ENCODE peak calls at places on chromosomes 3 and 15, in nine cellular contexts. One of them, this sample, is unnamed.

GRCh38 chr3:50275996-50276761 is 2.7 kb upstream of the LSMEM2 start:
- DNase-seq in mesothelial cell of epicardium: no peak
- DNase-seq in H9: peak
- DNase-seq in nephron progenitor cell: no peak
- DNase-seq in Calu3: no peak
- DNase-seq in GM06990: no peak
- DNase-seq in fibroblast of pulmonary artery: no peak
- DNase-seq in glutamatergic neuron: no peak
- DNase-seq in endothelial cell: no peak
- DNase-seq in this sample: no peak

GRCh38 chr15:89150286-89150685 is 62.0 kb downstream of the ABHD2 start:
- DNase-seq in glutamatergic neuron: no peak
- DNase-seq in endothelial cell: no peak
- DNase-seq in nephron progenitor cell: no peak
- DNase-seq in GM06990: no peak
- DNase-seq in fibroblast of pulmonary artery: no peak
- DNase-seq in Calu3: no peak
- DNase-seq in H9: no peak
- DNase-seq in mesothelial cell of epicardium: no peak
- DNase-seq in this sample: no peak

GRCh38 chr15:78767331-78767951 is 43.8 kb downstream of the ADAMTS7 start:
- DNase-seq in endothelial cell: no peak
- DNase-seq in H9: no peak
- DNase-seq in mesothelial cell of epicardium: no peak
- DNase-seq in glutamatergic neuron: no peak
- DNase-seq in Calu3: peak
- DNase-seq in GM06990: no peak
- DNase-seq in fibroblast of pulmonary artery: no peak
- DNase-seq in nephron progenitor cell: no peak
- DNase-seq in this sample: no peak

GRCh38 chr3:8575364-8576104 is 69.1 kb downstream of the SSUH2 start:
- DNase-seq in fibroblast of pulmonary artery: peak
- DNase-seq in glutamatergic neuron: no peak
- DNase-seq in mesothelial cell of epicardium: no peak
- DNase-seq in Calu3: no peak
- DNase-seq in H9: no peak
- DNase-seq in endothelial cell: no peak
- DNase-seq in GM06990: no peak
- DNase-seq in nephron progenitor cell: no peak
- DNase-seq in this sample: peak

GRCh38 chr3:129501630-129502029 is 26.8 kb upstream of the RHO start:
- DNase-seq in H9: no peak
- DNase-seq in Calu3: no peak
- DNase-seq in GM06990: no peak
- DNase-seq in mesothelial cell of epicardium: no peak
- DNase-seq in fibroblast of pulmonary artery: no peak
- DNase-seq in glutamatergic neuron: no peak
- DNase-seq in endothelial cell: no peak
- DNase-seq in nephron progenitor cell: no peak
- DNase-seq in this sample: no peak

GRCh38 chr15:71080705-71081104 is 34.6 kb upstream of the THSD4 start:
- DNase-seq in fibroblast of pulmonary artery: peak
- DNase-seq in glutamatergic neuron: no peak
- DNase-seq in nephron progenitor cell: no peak
- DNase-seq in endothelial cell: no peak
- DNase-seq in mesothelial cell of epicardium: no peak
- DNase-seq in GM06990: no peak
- DNase-seq in H9: no peak
- DNase-seq in Calu3: no peak
- DNase-seq in this sample: peak

GRCh38 chr15:42118650-42119531 is 24.5 kb upstream of the PLA2G4D start:
- DNase-seq in Calu3: no peak
- DNase-seq in mesothelial cell of epicardium: no peak
- DNase-seq in glutamatergic neuron: no peak
- DNase-seq in H9: no peak
- DNase-seq in nephron progenitor cell: no peak
- DNase-seq in fibroblast of pulmonary artery: no peak
- DNase-seq in endothelial cell: no peak
- DNase-seq in GM06990: no peak
- DNase-seq in this sample: peak

GRCh38 chr15:80890341-80890972 is 99.2 kb downstream of the MESD start:
- DNase-seq in GM06990: no peak
- DNase-seq in mesothelial cell of epicardium: no peak
- DNase-seq in fibroblast of pulmonary artery: no peak
- DNase-seq in glutamatergic neuron: no peak
- DNase-seq in endothelial cell: no peak
- DNase-seq in Calu3: no peak
- DNase-seq in nephron progenitor cell: no peak
- DNase-seq in H9: no peak
- DNase-seq in this sample: no peak

GRCh38 chr3:177358085-177358967 is 161.0 kb upstream of the TBL1XR1 start:
- DNase-seq in Calu3: peak
- DNase-seq in nephron progenitor cell: peak
- DNase-seq in mesothelial cell of epicardium: no peak
- DNase-seq in endothelial cell: peak
- DNase-seq in H9: peak
- DNase-seq in GM06990: peak
- DNase-seq in fibroblast of pulmonary artery: peak
- DNase-seq in glutamatergic neuron: peak
- DNase-seq in this sample: peak

GRCh38 chr15:48842501-48842900 is 31.6 kb upstream of the CEP152 start:
- DNase-seq in endothelial cell: no peak
- DNase-seq in H9: no peak
- DNase-seq in glutamatergic neuron: no peak
- DNase-seq in GM06990: no peak
- DNase-seq in Calu3: no peak
- DNase-seq in mesothelial cell of epicardium: no peak
- DNase-seq in fibroblast of pulmonary artery: no peak
- DNase-seq in nephron progenitor cell: no peak
- DNase-seq in this sample: no peak

GRCh38 chr3:20123121-20123652 is 62.8 kb downstream of the SGO1 start:
- DNase-seq in nephron progenitor cell: no peak
- DNase-seq in mesothelial cell of epicardium: no peak
- DNase-seq in Calu3: no peak
- DNase-seq in GM06990: no peak
- DNase-seq in H9: no peak
- DNase-seq in fibroblast of pulmonary artery: no peak
- DNase-seq in glutamatergic neuron: no peak
- DNase-seq in endothelial cell: no peak
- DNase-seq in this sample: no peak

GRCh38 chr3:193863657-193864323 is 270.8 kb downstream of the OPA1 start:
- DNase-seq in Calu3: no peak
- DNase-seq in nephron progenitor cell: no peak
- DNase-seq in mesothelial cell of epicardium: no peak
- DNase-seq in glutamatergic neuron: no peak
- DNase-seq in GM06990: no peak
- DNase-seq in H9: no peak
- DNase-seq in fibroblast of pulmonary artery: peak
- DNase-seq in endothelial cell: no peak
- DNase-seq in this sample: no peak

GRCh38 chr3:48435774-48436476 is 4.0 kb downstream of the CCDC51 start:
- DNase-seq in nephron progenitor cell: peak
- DNase-seq in glutamatergic neuron: peak
- DNase-seq in mesothelial cell of epicardium: peak
- DNase-seq in GM06990: peak
- DNase-seq in fibroblast of pulmonary artery: peak
- DNase-seq in H9: peak
- DNase-seq in Calu3: peak
- DNase-seq in endothelial cell: peak
- DNase-seq in this sample: peak

GRCh38 chr15:64681424-64682024 is 93.9 kb downstream of the RBPMS2 start:
- DNase-seq in fibroblast of pulmonary artery: peak
- DNase-seq in glutamatergic neuron: peak
- DNase-seq in Calu3: peak
- DNase-seq in H9: peak
- DNase-seq in GM06990: no peak
- DNase-seq in endothelial cell: peak
- DNase-seq in nephron progenitor cell: peak
- DNase-seq in mesothelial cell of epicardium: no peak
- DNase-seq in this sample: peak

GRCh38 chr3:22887664-22888291 is 315.3 kb upstream of the UBE2E2 start:
- DNase-seq in endothelial cell: peak
- DNase-seq in nephron progenitor cell: peak
- DNase-seq in fibroblast of pulmonary artery: peak
- DNase-seq in mesothelial cell of epicardium: no peak
- DNase-seq in Calu3: peak
- DNase-seq in H9: no peak
- DNase-seq in GM06990: no peak
- DNase-seq in glutamatergic neuron: no peak
- DNase-seq in this sample: peak

DNA sequence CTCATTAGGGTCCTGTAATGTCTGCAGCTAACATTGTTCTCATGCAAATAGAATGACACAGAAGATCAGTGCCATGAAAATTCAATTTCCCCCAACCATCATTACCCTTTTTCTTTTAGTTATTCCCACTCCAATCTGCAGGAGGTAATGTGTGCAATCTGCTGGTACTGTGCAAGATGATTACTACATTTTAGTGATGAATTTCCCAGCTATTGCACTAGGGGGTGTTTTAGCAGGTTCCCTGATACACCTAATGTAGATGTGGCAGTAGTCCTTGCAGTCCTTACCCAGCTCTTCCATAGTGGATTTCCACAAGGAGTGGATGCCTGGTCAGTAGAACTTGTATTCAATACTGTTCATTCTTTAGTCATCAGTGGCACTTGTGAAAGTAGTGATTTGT is 119.3 kb downstream of the ROBO2 start:
- DNase-seq in Calu3: no peak
- DNase-seq in fibroblast of pulmonary artery: no peak
- DNase-seq in H9: no peak
- DNase-seq in nephron progenitor cell: no peak
- DNase-seq in mesothelial cell of epicardium: no peak
- DNase-seq in endothelial cell: no peak
- DNase-seq in GM06990: no peak
- DNase-seq in glutamatergic neuron: no peak
- DNase-seq in this sample: peak
- TF ChIP-seq CTCF in Calu3: no peak
- TF ChIP-seq CTCF in fibroblast of pulmonary artery: no peak
- TF ChIP-seq CTCF in H9: peak
- TF ChIP-seq CTCF in nephron progenitor cell: peak
- TF ChIP-seq CTCF in mesothelial cell of epicardium: no peak
- TF ChIP-seq CTCF in endothelial cell: no peak
- TF ChIP-seq CTCF in GM06990: no peak
- TF ChIP-seq CTCF in glutamatergic neuron: peak
- TF ChIP-seq CTCF in this sample: peak

GRCh38 chr15:74723187-74723586 is 2.1 kb downstream of the CYP1A1 start:
- DNase-seq in nephron progenitor cell: no peak
- DNase-seq in endothelial cell: no peak
- DNase-seq in Calu3: no peak
- DNase-seq in glutamatergic neuron: no peak
- DNase-seq in H9: no peak
- DNase-seq in GM06990: no peak
- DNase-seq in mesothelial cell of epicardium: no peak
- DNase-seq in fibroblast of pulmonary artery: no peak
- DNase-seq in this sample: no peak

GRCh38 chr15:74725241-74725774 is at the start of gene CYP1A1:
- DNase-seq in Calu3: peak
- DNase-seq in fibroblast of pulmonary artery: no peak
- DNase-seq in endothelial cell: peak
- DNase-seq in nephron progenitor cell: peak
- DNase-seq in GM06990: no peak
- DNase-seq in mesothelial cell of epicardium: no peak
- DNase-seq in H9: peak
- DNase-seq in glutamatergic neuron: peak
- DNase-seq in this sample: peak

GRCh38 chr15:74724570-74725240 is 623 bp downstream of the CYP1A1 start:
- DNase-seq in GM06990: no peak
- DNase-seq in glutamatergic neuron: no peak
- DNase-seq in fibroblast of pulmonary artery: no peak
- DNase-seq in H9: no peak
- DNase-seq in mesothelial cell of epicardium: no peak
- DNase-seq in Calu3: no peak
- DNase-seq in nephron progenitor cell: no peak
- DNase-seq in endothelial cell: no peak
- DNase-seq in this sample: no peak

GRCh38 chr15:74722591-74722990 is 2.7 kb downstream of the CYP1A1 start:
- DNase-seq in nephron progenitor cell: no peak
- DNase-seq in glutamatergic neuron: no peak
- DNase-seq in H9: no peak
- DNase-seq in endothelial cell: no peak
- DNase-seq in fibroblast of pulmonary artery: no peak
- DNase-seq in mesothelial cell of epicardium: no peak
- DNase-seq in Calu3: no peak
- DNase-seq in GM06990: no peak
- DNase-seq in this sample: no peak

GRCh38 chr15:74723754-74724334 is 1.5 kb downstream of the CYP1A1 start:
- DNase-seq in Calu3: peak
- DNase-seq in mesothelial cell of epicardium: no peak
- DNase-seq in fibroblast of pulmonary artery: peak
- DNase-seq in nephron progenitor cell: peak
- DNase-seq in endothelial cell: peak
- DNase-seq in H9: peak
- DNase-seq in GM06990: no peak
- DNase-seq in glutamatergic neuron: no peak
- DNase-seq in this sample: peak
- TF ChIP-seq CTCF in Calu3: no peak
- TF ChIP-seq CTCF in mesothelial cell of epicardium: no peak
- TF ChIP-seq CTCF in fibroblast of pulmonary artery: no peak
- TF ChIP-seq CTCF in nephron progenitor cell: no peak
- TF ChIP-seq CTCF in endothelial cell: no peak
- TF ChIP-seq CTCF in H9: no peak
- TF ChIP-seq CTCF in GM06990: no peak
- TF ChIP-seq CTCF in glutamatergic neuron: no peak
- TF ChIP-seq CTCF in this sample: no peak

DNA sequence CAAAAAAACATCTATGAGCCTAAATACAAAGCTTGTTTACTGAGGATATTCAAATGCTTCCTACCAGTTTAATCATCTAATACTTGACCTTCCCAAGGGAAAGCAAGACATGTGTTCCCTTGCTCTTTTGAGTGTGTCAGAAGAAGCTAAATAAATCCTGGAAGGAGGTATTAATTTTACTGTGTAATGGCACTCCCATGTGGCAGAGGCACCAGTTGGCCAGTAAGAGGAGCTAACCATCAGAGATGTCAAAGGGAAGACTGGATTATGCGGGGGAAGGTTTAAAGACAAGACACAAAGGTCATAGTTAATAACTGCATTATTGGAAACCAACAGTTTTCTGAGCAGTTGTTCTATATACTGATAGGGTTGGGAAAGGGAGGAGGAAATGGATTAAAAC is 125.1 kb downstream of the SUCLG2 start:
- DNase-seq in H9: no peak
- DNase-seq in endothelial cell: no peak
- DNase-seq in fibroblast of pulmonary artery: no peak
- DNase-seq in mesothelial cell of epicardium: no peak
- DNase-seq in glutamatergic neuron: no peak
- DNase-seq in GM06990: no peak
- DNase-seq in nephron progenitor cell: no peak
- DNase-seq in Calu3: no peak
- DNase-seq in this sample: no peak
- TF ChIP-seq CTCF in H9: no peak
- TF ChIP-seq CTCF in endothelial cell: no peak
- TF ChIP-seq CTCF in fibroblast of pulmonary artery: no peak
- TF ChIP-seq CTCF in mesothelial cell of epicardium: no peak
- TF ChIP-seq CTCF in glutamatergic neuron: no peak
- TF ChIP-seq CTCF in GM06990: no peak
- TF ChIP-seq CTCF in nephron progenitor cell: no peak
- TF ChIP-seq CTCF in Calu3: no peak
- TF ChIP-seq CTCF in this sample: no peak

DNA sequence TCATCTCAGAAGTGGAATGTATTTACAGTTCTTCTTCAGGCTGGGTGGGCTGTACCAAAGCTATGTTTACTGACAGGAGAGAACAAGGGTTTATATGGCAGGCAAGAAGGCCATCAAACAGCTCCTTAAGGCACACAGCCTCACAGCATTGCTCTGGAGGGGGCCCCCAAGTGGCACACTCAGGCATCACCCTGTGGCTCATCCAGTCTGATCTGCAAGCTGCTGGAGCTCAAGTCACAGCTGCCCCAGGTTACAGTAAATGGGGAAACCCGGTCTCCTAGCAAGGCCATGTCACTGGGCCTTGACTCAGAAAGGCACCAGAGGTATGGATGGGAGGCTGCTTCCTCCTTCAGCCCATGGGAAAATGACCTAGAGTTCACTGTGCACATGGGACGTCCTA is 67.4 kb downstream of the TFG start:
- DNase-seq in fibroblast of pulmonary artery: no peak
- DNase-seq in H9: peak
- DNase-seq in endothelial cell: no peak
- DNase-seq in mesothelial cell of epicardium: no peak
- DNase-seq in Calu3: peak
- DNase-seq in glutamatergic neuron: no peak
- DNase-seq in GM06990: no peak
- DNase-seq in nephron progenitor cell: no peak
- DNase-seq in this sample: no peak
- TF ChIP-seq CTCF in fibroblast of pulmonary artery: no peak
- TF ChIP-seq CTCF in H9: peak
- TF ChIP-seq CTCF in endothelial cell: no peak
- TF ChIP-seq CTCF in mesothelial cell of epicardium: no peak
- TF ChIP-seq CTCF in Calu3: no peak
- TF ChIP-seq CTCF in glutamatergic neuron: no peak
- TF ChIP-seq CTCF in GM06990: peak
- TF ChIP-seq CTCF in nephron progenitor cell: no peak
- TF ChIP-seq CTCF in this sample: peak

This sample was measured in bronchial epithelial cell.